ENCODE peak calls at places on chromosomes 1 and 21, in four cellular contexts. One of them, this sample, is unnamed.

GRCh38 chr1:175152006-175152652 is 40.4 kb downstream of the KIAA0040 start:
- DNase-seq in HAP-1: peak
- DNase-seq in fibroblast of the conjunctiva: peak
- DNase-seq in kidney: no peak
- DNase-seq in this sample: peak

GRCh38 chr1:235073968-235074334 is 54.7 kb downstream of the TOMM20 start:
- DNase-seq in HAP-1: no peak
- DNase-seq in fibroblast of the conjunctiva: no peak
- DNase-seq in kidney: peak
- DNase-seq in this sample: no peak

GRCh38 chr1:204127597-204128242 is 24.1 kb downstream of the ETNK2 start:
- DNase-seq in HAP-1: peak
- DNase-seq in fibroblast of the conjunctiva: peak
- DNase-seq in kidney: peak
- DNase-seq in this sample: peak

GRCh38 chr1:57204091-57204490 is 219.8 kb downstream of the DAB1 start:
- DNase-seq in HAP-1: no peak
- DNase-seq in fibroblast of the conjunctiva: no peak
- DNase-seq in kidney: no peak
- DNase-seq in this sample: no peak

GRCh38 chr1:215376544-215377264 is 190.4 kb upstream of the KCTD3 start:
- DNase-seq in HAP-1: no peak
- DNase-seq in fibroblast of the conjunctiva: peak
- DNase-seq in kidney: no peak
- DNase-seq in this sample: peak

GRCh38 chr1:20538760-20539551 is 13.4 kb upstream of the FAM43B start:
- DNase-seq in HAP-1: no peak
- DNase-seq in fibroblast of the conjunctiva: no peak
- DNase-seq in kidney: no peak
- DNase-seq in this sample: no peak

GRCh38 chr1:161966076-161966475 is 57.6 kb downstream of the OLFML2B start:
- DNase-seq in HAP-1: no peak
- DNase-seq in fibroblast of the conjunctiva: no peak
- DNase-seq in kidney: no peak
- DNase-seq in this sample: no peak

GRCh38 chr21:29377266-29377665 is 78.5 kb downstream of the BACH1 start:
- DNase-seq in HAP-1: no peak
- DNase-seq in fibroblast of the conjunctiva: no peak
- DNase-seq in kidney: no peak
- DNase-seq in this sample: no peak

GRCh38 chr1:232142403-232143314 is 487.3 kb downstream of the SIPA1L2 start:
- DNase-seq in HAP-1: no peak
- DNase-seq in fibroblast of the conjunctiva: peak
- DNase-seq in kidney: peak
- DNase-seq in this sample: peak